ENCODE peak calls at places on chromosomes 12 and 14, in five cellular contexts. C is K562, Z is tibial artery, R is AG04450, A is mucosa of descending colon. O is an unnamed sample.

GRCh38 chr12:106107566-106107965 is 31.2 kb downstream of the NUAK1 start:
- DNase-seq in R (no peak), A (no peak), Z (no peak), C (no peak), O (no peak)

GRCh38 chr12:61220337-61220736 is 1039.9 kb upstream of the USP15 start:
- DNase-seq in C (no peak), A (no peak), R (no peak), Z (no peak), O (no peak)

GRCh38 chr12:48125985-48126384 is 6.8 kb downstream of the PFKM start:
- DNase-seq in Z (no peak), R (no peak), C (no peak), A (no peak), O (no peak)

GRCh38 chr14:32662234-32662633 is 276.4 kb upstream of the NPAS3 start:
- DNase-seq in A (no peak), C (no peak), Z (no peak), R (no peak), O (no peak)

GRCh38 chr14:54942913-54943312 is 40.3 kb upstream of the GCH1 start:
- DNase-seq in C (no peak), R (no peak), Z (no peak), A (no peak), O (no peak)

GRCh38 chr12:119674560-119674959 is 6.6 kb downstream of the PRKAB1 start:
- DNase-seq in C (no peak), R (no peak), Z (no peak), A (no peak), O (no peak)

GRCh38 chr14:43360239-43360638 is 1146.8 kb downstream of the FSCB start:
- DNase-seq in Z (no peak), C (no peak), R (no peak), A (no peak), O (no peak)

GRCh38 chr12:124581299-124581698 is 13.9 kb upstream of the NCOR2 start:
- DNase-seq in C (no peak), R (no peak), Z (no peak), A (no peak), O (no peak)

GRCh38 chr12:127306604-127307215 is 960.3 kb upstream of the TMEM132C start:
- DNase-seq in A (no peak), Z (no peak), R (no peak), C (no peak), O (no peak)

GRCh38 chr12:117718559-117718958 is 250.2 kb downstream of the KSR2 start:
- DNase-seq in C (no peak), Z (no peak), R (no peak), A (no peak), O (no peak)

GRCh38 chr12:83042441-83043215 is 355.9 kb downstream of the TMTC2 start:
- DNase-seq in A (no peak), Z (no peak), R (no peak), C (no peak), O (no peak)

GRCh38 chr12:81974762-81975161 is 215.6 kb upstream of the PPFIA2 start:
- DNase-seq in R (no peak), Z (no peak), A (no peak), C (no peak), O (no peak)

GRCh38 chr14:80110721-80111120 is 100.6 kb downstream of the DIO2 start:
- DNase-seq in A (no peak), C (no peak), Z (no peak), R (no peak), O (no peak)

GRCh38 chr12:52370906-52371608 is 3.8 kb upstream of the KRT85 start:
- DNase-seq in R (no peak), Z (peak; percentile 93), C (no peak), A (no peak), O (no peak)

GRCh38 chr12:131001493-131001892 is 47.8 kb downstream of the ADGRD1 start:
- DNase-seq in Z (no peak), A (no peak), R (no peak), C (no peak), O (no peak)

GRCh38 chr12:113259499-113259953 is 38.3 kb downstream of the TPCN1 start:
- DNase-seq in A (peak; percentile 69), C (no peak), Z (peak; percentile 88), R (no peak), O (no peak)

GRCh38 chr12:17992002-17992656 is 97.9 kb downstream of the RERGL start:
- DNase-seq in A (no peak), Z (no peak), C (peak; percentile 6), R (no peak), O (peak; percentile 63)

GRCh38 chr12:92539966-92540791 is 162.6 kb upstream of the PLEKHG7 start:
- DNase-seq in Z (no peak), C (no peak), A (peak; percentile 32), R (no peak), O (peak; percentile 79)

GRCh38 chr12:108825205-108825950 is 32.0 kb downstream of the SSH1 start:
- DNase-seq in C (no peak), R (no peak), A (no peak), Z (no peak), O (peak; percentile 24)

GRCh38 chr12:74598819-74599218 is 61.2 kb downstream of the ATXN7L3B start:
- DNase-seq in C (no peak), A (no peak), Z (no peak), R (no peak), O (no peak)

GRCh38 chr12:67720383-67720856 is 71.9 kb downstream of the DYRK2 start:
- DNase-seq in C (no peak), R (no peak), Z (no peak), A (no peak), O (no peak)

GRCh38 chr12:53063708-53064612 is 14.1 kb downstream of the TNS2 start:
- DNase-seq in A (peak; percentile 29), R (no peak), Z (peak; percentile 89), C (no peak), O (no peak)

GRCh38 chr12:18439541-18439940 is 178.2 kb downstream of the PIK3C2G start:
- DNase-seq in C (peak; percentile 4), A (no peak), Z (no peak), R (peak; percentile 4), O (no peak)

GRCh38 chr12:24931666-24932405 is 17.1 kb downstream of the BCAT1 start:
- DNase-seq in R (no peak), A (no peak), C (no peak), Z (no peak), O (peak; percentile 72)

GRCh38 chr12:130671556-130671955 is 44.5 kb downstream of the RIMBP2 start:
- DNase-seq in A (no peak), C (no peak), Z (no peak), R (no peak), O (no peak)

GRCh38 chr12:63302269-63302940 is 151.4 kb upstream of the AVPR1A start:
- DNase-seq in C (no peak), R (no peak), A (no peak), Z (no peak), O (peak; percentile 61)

GRCh38 chr14:50362791-50363733 is 33.6 kb downstream of the CDKL1 start:
- DNase-seq in C (no peak), R (no peak), Z (no peak), A (no peak), O (peak; percentile 35)
- H3K4me3 ChIP-seq in C (no peak overlapping the region), R (peak overlapping the region; percentile 38), Z (peak overlapping the region; percentile 25), A (no peak overlapping the region), O (peak overlapping the region; percentile 94)

GRCh38 chr12:2080604-2081003 is 27.8 kb downstream of the CACNA1C start:
- DNase-seq in Z (no peak), C (no peak), A (no peak), R (no peak), O (no peak)

GRCh38 chr12:2083008-2083407 is 30.2 kb downstream of the CACNA1C start:
- DNase-seq in C (no peak), A (no peak), Z (no peak), R (no peak), O (no peak)

GRCh38 chr12:2082321-2082720 is 29.5 kb downstream of the CACNA1C start:
- DNase-seq in A (no peak), C (no peak), R (no peak), Z (no peak), O (no peak)

GRCh38 chr12:2084553-2085296 is 31.9 kb downstream of the CACNA1C start:
- DNase-seq in A (no peak), Z (peak; percentile 74), R (no peak), C (no peak), O (no peak)

DNA sequence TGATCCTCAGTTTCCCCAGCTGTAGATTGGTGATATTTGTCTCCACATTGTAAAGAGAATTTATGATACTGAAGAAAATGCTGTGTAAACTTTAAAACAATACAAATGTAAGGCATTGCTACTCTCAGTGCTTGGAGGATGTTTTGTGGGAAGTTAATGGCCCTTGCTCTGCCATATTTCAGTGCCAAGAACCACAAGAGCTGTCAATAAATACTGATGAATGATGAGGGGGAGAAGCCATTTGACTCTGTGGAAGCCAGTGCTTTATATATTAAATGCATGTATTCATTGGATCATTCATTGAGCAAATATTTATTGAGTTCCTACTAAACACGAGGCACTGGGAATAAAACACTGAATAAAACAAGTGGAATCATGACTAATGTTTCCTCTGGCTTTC is 30.8 kb downstream of the CACNA1C start:
- DNase-seq in A (no peak), R (no peak), C (no peak), Z (no peak), O (no peak)
- TF ChIP-seq CTCF in A (no peak), R (no peak), C (no peak), Z (no peak), O (no peak)

GRCh38 chr12:5433840-5434646 is 2.1 kb downstream of the NTF3 start:
- DNase-seq in A (no peak), C (no peak), Z (no peak), R (no peak), O (no peak)

GRCh38 chr12:5429741-5430557 is 2.0 kb upstream of the NTF3 start:
- DNase-seq in A (no peak), C (no peak), Z (no peak), R (no peak), O (no peak)

GRCh38 chr12:5433081-5433839 is 1.4 kb downstream of the NTF3 start:
- DNase-seq in Z (peak; percentile 49), R (no peak), A (no peak), C (no peak), O (no peak)

GRCh38 chr12:5430639-5431603 is 987 bp upstream of the NTF3 start:
- DNase-seq in C (no peak), A (no peak), R (no peak), Z (no peak), O (no peak)

DNA sequence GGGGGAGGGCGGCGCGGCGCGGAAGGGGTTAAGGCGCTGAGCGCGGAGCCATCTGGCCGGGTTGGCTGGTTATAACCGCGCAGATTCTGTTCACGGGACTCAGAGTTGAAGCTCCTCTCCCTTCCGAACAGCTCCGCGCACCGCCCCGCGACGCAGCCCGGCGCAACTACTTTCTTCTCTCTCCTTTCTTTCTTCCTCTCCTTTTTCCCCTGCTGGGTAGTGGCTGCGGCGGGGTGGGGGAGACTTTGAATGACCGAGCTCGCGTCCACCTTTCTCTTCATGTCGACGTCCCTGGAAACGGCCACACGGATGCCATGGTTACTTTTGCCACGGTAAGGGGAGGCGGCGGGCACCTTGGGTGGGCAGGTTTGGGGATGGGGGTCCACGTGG is at the start of gene NTF3:
- DNase-seq in C (no peak), A (no peak), Z (no peak), R (peak; percentile 39), O (no peak)
- H3K4me3 ChIP-seq in C (no peak within 1 kb of the TSS), A (no peak within 1 kb of the TSS), Z (peak within 1 kb of the TSS; percentile 76), R (peak within 1 kb of the TSS; percentile 94), O (no peak within 1 kb of the TSS)

DNA sequence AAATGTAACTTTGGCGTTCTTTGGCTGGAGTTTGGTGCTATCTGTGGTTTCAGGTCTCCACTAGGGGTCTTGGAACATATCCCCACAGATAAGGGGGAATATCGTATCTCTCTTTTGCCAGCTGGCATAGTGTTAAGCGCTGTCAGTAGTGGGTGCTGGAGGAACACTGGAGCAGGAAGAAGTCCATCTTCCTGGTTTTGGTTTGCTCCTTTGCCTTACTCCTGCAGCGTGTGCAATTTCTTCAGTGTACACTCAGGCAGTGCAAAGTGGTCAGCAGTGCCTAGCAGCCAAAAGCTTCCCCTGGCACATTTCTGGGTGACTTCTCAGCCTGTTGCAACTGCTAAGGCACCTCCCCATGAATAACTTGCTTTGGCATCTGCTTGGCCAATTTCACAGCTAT is 11.7 kb upstream of the RIPK3 start:
- DNase-seq in A (no peak), Z (no peak), R (no peak), C (no peak), O (no peak)
- TF ChIP-seq CTCF in A (no peak), Z (no peak), R (no peak), C (no peak), O (no peak)

O was measured in GM12865.